ENCODE peak calls at places on chromosomes 1 and 21, in four cellular contexts. H, W, O and E are unnamed samples.

GRCh38 chr1:24092979-24093378 is 19.0 kb downstream of the MYOM3 start:
- DNase-seq in H (no peak), W (no peak), O (no peak), E (no peak)

GRCh38 chr1:15304708-15305326 is 57.8 kb downstream of the FHAD1 start:
- DNase-seq in H (peak; percentile 37), W (peak; percentile 35), O (peak; percentile 54), E (peak; percentile 9)

GRCh38 chr1:150582371-150582770 is 3.0 kb upstream of the MCL1 start:
- DNase-seq in H (no peak), W (no peak), O (no peak), E (no peak)

GRCh38 chr1:167526659-167527383 is 8.5 kb upstream of the CD247 start:
- DNase-seq in H (no peak), W (no peak), O (no peak), E (no peak)

GRCh38 chr1:204692852-204693356 is 7.4 kb upstream of the LRRN2 start:
- DNase-seq in H (no peak), W (no peak), O (no peak), E (no peak)

GRCh38 chr1:214377886-214378285 is 96.9 kb downstream of the SMYD2 start:
- DNase-seq in H (no peak), W (no peak), O (no peak), E (peak; percentile 82)

GRCh38 chr1:125118147-125118993 is 3933.6 kb downstream of the SRGAP2C start:
- DNase-seq in H (no peak), W (no peak), O (no peak), E (no peak)

GRCh38 chr1:53553734-53554509 is 94.7 kb downstream of the DMRTB1 start:
- DNase-seq in H (no peak), W (no peak), O (no peak), E (no peak)

GRCh38 chr1:165905853-165906252 is 78.4 kb downstream of the UCK2 start:
- DNase-seq in H (no peak), W (no peak), O (no peak), E (no peak)

GRCh38 chr21:24759348-24760118 is 847.7 kb downstream of the MRPL39 start:
- DNase-seq in H (no peak), W (no peak), O (no peak), E (peak; percentile 3)

GRCh38 chr1:235532350-235532749 is 28.1 kb upstream of the B3GALNT2 start:
- DNase-seq in H (no peak), W (no peak), O (peak; percentile 59), E (no peak)

GRCh38 chr21:37220433-37220980 is 46.6 kb downstream of the VPS26C start:
- DNase-seq in H (peak; percentile 13), W (no peak), O (peak; percentile 20), E (peak; percentile 32)

GRCh38 chr1:159867322-159868064 is 5.0 kb upstream of the VSIG8 start:
- DNase-seq in H (peak; percentile 70), W (no peak), O (peak; percentile 80), E (no peak)

GRCh38 chr1:5938068-5938740 is 54.0 kb downstream of the NPHP4 start:
- DNase-seq in H (no peak), W (no peak), O (no peak), E (peak; percentile 64)

GRCh38 chr1:47837866-47838561 is 159.2 kb downstream of the TRABD2B start:
- DNase-seq in H (peak; percentile 6), W (no peak), O (no peak), E (no peak)

GRCh38 chr1:44305962-44306422 is 49.1 kb downstream of the ERI3 start:
- DNase-seq in H (no peak), W (no peak), O (no peak), E (no peak)

GRCh38 chr1:201917362-201918033 is 28.8 kb downstream of the SHISA4 start:
- DNase-seq in H (no peak), W (no peak), O (no peak), E (peak; percentile 79)

GRCh38 chr1:83761084-83761760 is 237.7 kb downstream of the TTLL7 start:
- DNase-seq in H (peak; percentile 37), W (no peak), O (no peak), E (no peak)

GRCh38 chr1:6163973-6164617 is 16.0 kb downstream of the CHD5 start:
- DNase-seq in H (no peak), W (peak; percentile 29), O (no peak), E (no peak)

GRCh38 chr21:41766883-41767605 is at the start of gene RIPK4:
- DNase-seq in H (peak; percentile 84), W (no peak), O (peak; percentile 95), E (no peak)

GRCh38 chr1:86846166-86846647 is 67.7 kb downstream of the SELENOF start:
- DNase-seq in H (no peak), W (no peak), O (no peak), E (peak; percentile 99)

GRCh38 chr1:109190189-109190588 is 23.5 kb upstream of the SARS1 start:
- DNase-seq in H (no peak), W (no peak), O (no peak), E (no peak)

GRCh38 chr1:226474041-226474440 is 66.1 kb upstream of the PARP1 start:
- DNase-seq in H (no peak), W (peak; percentile 42), O (no peak), E (no peak)

GRCh38 chr1:63847308-63847910 is 73.6 kb downstream of the ROR1 start:
- DNase-seq in H (no peak), W (no peak), O (peak; percentile 54), E (no peak)

GRCh38 chr1:28865997-28866650 is 48.2 kb upstream of the EPB41 start:
- DNase-seq in H (no peak), W (no peak), O (no peak), E (no peak)

GRCh38 chr1:64936958-64937357 is 29.4 kb downstream of the JAK1 start:
- DNase-seq in H (no peak), W (no peak), O (no peak), E (no peak)

GRCh38 chr1:63255153-63255552 is 67.2 kb upstream of the FOXD3 start:
- DNase-seq in H (no peak), W (no peak), O (no peak), E (peak; percentile 39)

GRCh38 chr1:233376711-233377110 is 49.2 kb downstream of the MAP3K21 start:
- DNase-seq in H (no peak), W (no peak), O (no peak), E (no peak)

GRCh38 chr1:154788886-154789285 is 81.2 kb downstream of the KCNN3 start:
- DNase-seq in H (no peak), W (no peak), O (no peak), E (no peak)

GRCh38 chr1:50308883-50309282 is 114.4 kb downstream of the DMRTA2 start:
- DNase-seq in H (no peak), W (no peak), O (peak; percentile 30), E (no peak)

GRCh38 chr1:43781574-43781973 is 74.2 kb downstream of the ST3GAL3 start:
- DNase-seq in H (no peak), W (no peak), O (no peak), E (peak; percentile 90)

GRCh38 chr1:155052412-155053400 is 1.6 kb downstream of the ADAM15 start:
- DNase-seq in H (peak; percentile 38), W (no peak), O (peak; percentile 47), E (no peak)

GRCh38 chr1:214510477-214510876 is 40.9 kb downstream of the PTPN14 start:
- DNase-seq in H (no peak), W (no peak), O (no peak), E (no peak)

GRCh38 chr1:181508486-181509165 is 25.3 kb downstream of the CACNA1E start:
- DNase-seq in H (no peak), W (no peak), O (no peak), E (no peak)